ENCODE peak calls at places on chromosomes 6 and 20, in six cellular contexts. One of them, this sample, is unnamed.

GRCh38 chr6:115708850-115709249 is 351.8 kb downstream of the FRK start:
- DNase-seq in A549: no peak
- DNase-seq in HepG2: no peak
- DNase-seq in WTC11: no peak
- DNase-seq in endothelial cell of umbilical vein: no peak
- DNase-seq in H1: no peak
- DNase-seq in this sample: no peak

GRCh38 chr6:34247481-34248197 is 1.2 kb downstream of the SMIM29 start:
- DNase-seq in A549: no peak
- DNase-seq in HepG2: no peak
- DNase-seq in WTC11: no peak
- DNase-seq in endothelial cell of umbilical vein: no peak
- DNase-seq in H1: peak
- DNase-seq in this sample: peak

GRCh38 chr6:161023316-161023715 is 31.7 kb downstream of the MAP3K4 start:
- DNase-seq in A549: no peak
- DNase-seq in HepG2: no peak
- DNase-seq in WTC11: no peak
- DNase-seq in endothelial cell of umbilical vein: no peak
- DNase-seq in H1: no peak
- DNase-seq in this sample: no peak

GRCh38 chr6:118892248-118893094 is 1.5 kb upstream of the ASF1A start:
- DNase-seq in A549: no peak
- DNase-seq in HepG2: no peak
- DNase-seq in WTC11: no peak
- DNase-seq in endothelial cell of umbilical vein: peak
- DNase-seq in H1: no peak
- DNase-seq in this sample: peak

GRCh38 chr20:60428651-60429050 is 470.4 kb downstream of the CDH26 start:
- DNase-seq in A549: no peak
- DNase-seq in HepG2: no peak
- DNase-seq in WTC11: no peak
- DNase-seq in endothelial cell of umbilical vein: no peak
- DNase-seq in H1: no peak
- DNase-seq in this sample: no peak

GRCh38 chr20:62141397-62142251 is 1.6 kb downstream of the PSMA7 start:
- DNase-seq in A549: no peak
- DNase-seq in HepG2: peak
- DNase-seq in WTC11: no peak
- DNase-seq in endothelial cell of umbilical vein: peak
- DNase-seq in H1: no peak
- DNase-seq in this sample: no peak

GRCh38 chr20:4108495-4109306 is 93.3 kb upstream of the RNF24 start:
- DNase-seq in A549: peak
- DNase-seq in HepG2: peak
- DNase-seq in WTC11: peak
- DNase-seq in endothelial cell of umbilical vein: peak
- DNase-seq in H1: peak
- DNase-seq in this sample: peak

GRCh38 chr6:109454483-109455160 is 950 bp downstream of the MICAL1 start:
- DNase-seq in A549: no peak
- DNase-seq in HepG2: no peak
- DNase-seq in WTC11: no peak
- DNase-seq in endothelial cell of umbilical vein: no peak
- DNase-seq in H1: no peak
- DNase-seq in this sample: no peak

GRCh38 chr6:138410972-138411667 is 7.1 kb downstream of the HEBP2 start:
- DNase-seq in A549: no peak
- DNase-seq in HepG2: no peak
- DNase-seq in WTC11: no peak
- DNase-seq in endothelial cell of umbilical vein: peak
- DNase-seq in H1: no peak
- DNase-seq in this sample: no peak

GRCh38 chr6:31126416-31127175 is 6.3 kb upstream of the CDSN start:
- DNase-seq in A549: no peak
- DNase-seq in HepG2: no peak
- DNase-seq in WTC11: no peak
- DNase-seq in endothelial cell of umbilical vein: peak
- DNase-seq in H1: no peak
- DNase-seq in this sample: peak

GRCh38 chr6:89270951-89271721 is 44.0 kb downstream of the GABRR2 start:
- DNase-seq in A549: no peak
- DNase-seq in HepG2: no peak
- DNase-seq in WTC11: no peak
- DNase-seq in endothelial cell of umbilical vein: no peak
- DNase-seq in H1: peak
- DNase-seq in this sample: no peak

GRCh38 chr6:11413112-11413687 is 124.3 kb upstream of the TMEM170B start:
- DNase-seq in A549: no peak
- DNase-seq in HepG2: no peak
- DNase-seq in WTC11: no peak
- DNase-seq in endothelial cell of umbilical vein: no peak
- DNase-seq in H1: no peak
- DNase-seq in this sample: no peak

GRCh38 chr20:19673575-19673974 is 84.5 kb upstream of the RIN2 start:
- DNase-seq in A549: no peak
- DNase-seq in HepG2: no peak
- DNase-seq in WTC11: no peak
- DNase-seq in endothelial cell of umbilical vein: no peak
- DNase-seq in H1: no peak
- DNase-seq in this sample: no peak

GRCh38 chr6:192313-192664 is 100.0 kb upstream of the DUSP22 start:
- DNase-seq in A549: no peak
- DNase-seq in HepG2: no peak
- DNase-seq in WTC11: no peak
- DNase-seq in endothelial cell of umbilical vein: no peak
- DNase-seq in H1: no peak
- DNase-seq in this sample: no peak

GRCh38 chr20:50122763-50123162 is 9.8 kb upstream of the UBE2V1 start:
- DNase-seq in A549: no peak
- DNase-seq in HepG2: no peak
- DNase-seq in WTC11: no peak
- DNase-seq in endothelial cell of umbilical vein: no peak
- DNase-seq in H1: no peak
- DNase-seq in this sample: no peak

GRCh38 chr20:45080867-45081616 is 19.9 kb downstream of the KCNS1 start:
- DNase-seq in A549: no peak
- DNase-seq in HepG2: peak
- DNase-seq in WTC11: no peak
- DNase-seq in endothelial cell of umbilical vein: peak
- DNase-seq in H1: no peak
- DNase-seq in this sample: peak

GRCh38 chr6:87482382-87482781 is 9.6 kb downstream of the SLC35A1 start:
- DNase-seq in A549: no peak
- DNase-seq in HepG2: no peak
- DNase-seq in WTC11: no peak
- DNase-seq in endothelial cell of umbilical vein: no peak
- DNase-seq in H1: no peak
- DNase-seq in this sample: no peak

GRCh38 chr6:1893470-1894130 is 283.9 kb downstream of the FOXC1 start:
- DNase-seq in A549: no peak
- DNase-seq in HepG2: no peak
- DNase-seq in WTC11: peak
- DNase-seq in endothelial cell of umbilical vein: no peak
- DNase-seq in H1: no peak
- DNase-seq in this sample: no peak
- TF ChIP-seq CTCF in A549: peak
- TF ChIP-seq CTCF in HepG2: peak
- TF ChIP-seq CTCF in WTC11: peak
- TF ChIP-seq CTCF in endothelial cell of umbilical vein: no peak
- TF ChIP-seq CTCF in H1: peak
- TF ChIP-seq CTCF in this sample: peak

DNA sequence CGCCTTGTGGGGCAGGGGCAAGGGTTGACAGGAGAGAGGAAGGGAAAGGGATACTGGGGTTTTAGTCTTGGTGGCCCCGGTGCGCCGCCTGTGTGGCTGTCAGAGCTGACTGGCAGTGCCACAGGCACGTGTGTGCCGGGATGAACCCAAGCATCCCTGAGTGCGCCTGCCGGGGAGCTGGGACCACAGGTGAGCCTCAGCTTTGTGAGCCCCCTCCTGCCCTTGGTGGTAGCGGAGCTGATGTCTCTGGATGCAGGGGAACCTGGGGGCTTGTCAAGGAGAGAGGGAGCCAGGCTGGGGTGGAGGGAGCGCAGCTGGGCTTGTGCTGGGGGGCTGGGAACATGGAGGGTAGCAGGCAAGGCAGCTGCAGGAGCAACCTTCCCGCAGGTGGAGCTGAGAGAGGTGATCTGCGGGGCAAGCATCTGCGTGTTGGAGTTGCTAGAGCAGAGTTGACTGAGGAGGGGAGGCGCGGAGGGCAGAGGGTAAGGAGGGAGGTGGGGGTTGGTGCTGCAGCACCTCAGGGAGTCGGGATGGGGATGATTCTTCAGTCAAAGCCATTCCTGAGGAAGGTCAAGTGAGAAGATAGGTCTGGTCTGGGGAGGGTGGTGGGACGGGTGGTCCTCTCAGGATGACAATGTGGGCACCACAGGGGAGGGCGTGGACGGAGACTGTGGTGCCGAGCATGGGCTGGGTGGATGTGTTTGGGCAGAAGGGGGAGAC is 28.1 kb downstream of the PYGB start:
- DNase-seq in A549: no peak
- DNase-seq in HepG2: no peak
- DNase-seq in WTC11: peak
- DNase-seq in endothelial cell of umbilical vein: no peak
- DNase-seq in H1: peak
- DNase-seq in this sample: no peak
- TF ChIP-seq JUN in A549: no peak
- TF ChIP-seq JUN in HepG2: no peak
- TF ChIP-seq JUN in WTC11: no peak
- TF ChIP-seq JUN in endothelial cell of umbilical vein: no peak
- TF ChIP-seq JUN in H1: no peak
- TF ChIP-seq JUN in this sample: no peak

GRCh38 chr6:12749531-12750379 is 33.2 kb downstream of the PHACTR1 start:
- DNase-seq in A549: no peak
- DNase-seq in HepG2: no peak
- DNase-seq in WTC11: peak
- DNase-seq in endothelial cell of umbilical vein: no peak
- DNase-seq in H1: peak
- DNase-seq in this sample: no peak
- TF ChIP-seq CTCF in A549: no peak
- TF ChIP-seq CTCF in HepG2: no peak
- TF ChIP-seq CTCF in WTC11: no peak
- TF ChIP-seq CTCF in endothelial cell of umbilical vein: no peak
- TF ChIP-seq CTCF in H1: peak
- TF ChIP-seq CTCF in this sample: no peak

DNA sequence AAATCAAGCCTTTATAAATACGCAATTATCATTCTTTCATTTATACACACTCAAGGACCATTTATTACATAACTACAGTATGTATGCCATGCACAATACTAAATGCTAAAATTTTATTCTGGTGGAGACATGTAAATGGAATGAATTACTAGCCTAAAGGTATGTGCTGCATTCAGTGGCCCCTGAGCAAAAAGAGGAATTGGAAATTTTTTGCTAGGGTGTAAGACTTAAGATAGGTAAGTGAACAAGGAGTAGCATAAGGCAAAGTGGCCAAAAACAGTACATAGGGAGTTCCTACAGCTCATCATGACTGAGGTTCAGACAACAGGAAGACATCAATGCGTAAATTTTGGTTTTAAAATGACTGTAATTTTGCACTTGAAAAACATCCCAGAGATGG is 2.3 kb upstream of the MTFR2 start:
- DNase-seq in A549: no peak
- DNase-seq in HepG2: no peak
- DNase-seq in WTC11: no peak
- DNase-seq in endothelial cell of umbilical vein: no peak
- DNase-seq in H1: no peak
- DNase-seq in this sample: no peak
- TF ChIP-seq JUN in A549: no peak
- TF ChIP-seq JUN in HepG2: no peak
- TF ChIP-seq JUN in WTC11: no peak
- TF ChIP-seq JUN in endothelial cell of umbilical vein: no peak
- TF ChIP-seq JUN in H1: no peak
- TF ChIP-seq JUN in this sample: no peak

GRCh38 chr20:37941992-37942391 is 39.1 kb downstream of the VSTM2L start:
- DNase-seq in A549: no peak
- DNase-seq in HepG2: no peak
- DNase-seq in WTC11: no peak
- DNase-seq in endothelial cell of umbilical vein: no peak
- DNase-seq in H1: no peak
- DNase-seq in this sample: no peak

GRCh38 chr20:37943033-37943432 is 40.1 kb downstream of the VSTM2L start:
- DNase-seq in A549: no peak
- DNase-seq in HepG2: no peak
- DNase-seq in WTC11: no peak
- DNase-seq in endothelial cell of umbilical vein: no peak
- DNase-seq in H1: peak
- DNase-seq in this sample: no peak

GRCh38 chr20:37940161-37940560 is 37.2 kb downstream of the VSTM2L start:
- DNase-seq in A549: no peak
- DNase-seq in HepG2: no peak
- DNase-seq in WTC11: no peak
- DNase-seq in endothelial cell of umbilical vein: no peak
- DNase-seq in H1: peak
- DNase-seq in this sample: no peak

GRCh38 chr20:37939701-37940151 is 36.8 kb downstream of the VSTM2L start:
- DNase-seq in A549: no peak
- DNase-seq in HepG2: no peak
- DNase-seq in WTC11: no peak
- DNase-seq in endothelial cell of umbilical vein: no peak
- DNase-seq in H1: peak
- DNase-seq in this sample: no peak

DNA sequence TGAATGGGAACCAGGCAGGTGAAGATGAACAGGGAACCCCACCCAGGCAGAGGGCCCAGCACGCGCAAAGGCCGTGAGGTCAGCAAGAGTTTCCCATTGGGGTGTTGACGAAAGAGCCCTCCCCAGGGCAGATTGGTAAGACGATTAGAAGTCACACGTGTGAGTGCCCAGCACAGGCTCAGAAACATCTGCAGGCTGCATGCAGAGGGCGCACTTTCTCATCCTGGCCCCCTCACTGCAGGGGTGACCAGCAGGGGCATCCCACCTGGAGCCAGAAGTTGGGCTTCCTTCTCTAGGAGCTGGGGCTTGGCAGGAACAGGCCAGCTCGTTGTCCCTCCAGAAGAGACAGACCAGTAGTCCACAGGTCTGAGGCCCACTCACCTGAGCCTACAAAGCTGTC is 38.4 kb downstream of the VSTM2L start:
- DNase-seq in A549: peak
- DNase-seq in HepG2: peak
- DNase-seq in WTC11: peak
- DNase-seq in endothelial cell of umbilical vein: peak
- DNase-seq in H1: peak
- DNase-seq in this sample: peak
- TF ChIP-seq CTCF in A549: no peak
- TF ChIP-seq CTCF in HepG2: peak
- TF ChIP-seq CTCF in WTC11: peak
- TF ChIP-seq CTCF in endothelial cell of umbilical vein: no peak
- TF ChIP-seq CTCF in H1: peak
- TF ChIP-seq CTCF in this sample: peak

This sample was measured in K562.